ENCODE peak calls at places on chromosomes 12 and 14, in four cellular contexts. F, K, R and X are unnamed samples.

GRCh38 chr12:109934026-109934425 is 34.0 kb downstream of the TCHP start:
- DNase-seq in F (no peak), K (no peak), R (no peak), X (no peak)

GRCh38 chr12:110348431-110349059 is 55.0 kb downstream of the ANAPC7 start:
- DNase-seq in F (no peak), K (no peak), R (no peak), X (no peak)

GRCh38 chr14:104228716-104229620 is 90.6 kb downstream of the KIF26A start:
- DNase-seq in F (no peak), K (no peak), R (no peak), X (no peak)

GRCh38 chr12:107129315-107129930 is 36.1 kb upstream of the CRY1 start:
- DNase-seq in F (no peak), K (no peak), R (no peak), X (no peak)

GRCh38 chr12:128791395-128792322 is 32.1 kb downstream of the SLC15A4 start:
- DNase-seq in F (no peak), K (no peak), R (no peak), X (no peak)

GRCh38 chr14:28879571-28879970 is 113.0 kb downstream of the FOXG1 start:
- DNase-seq in F (no peak), K (no peak), R (no peak), X (no peak)

GRCh38 chr12:4269279-4269991 is 4.1 kb upstream of the CCND2 start:
- DNase-seq in F (peak), K (no peak), R (peak), X (peak)

GRCh38 chr12:2074792-2075191 is 22.0 kb downstream of the CACNA1C start:
- DNase-seq in F (no peak), K (no peak), R (no peak), X (no peak)

GRCh38 chr12:12909228-12909994 is 18.0 kb downstream of the GPRC5A start:
- DNase-seq in F (no peak), K (no peak), R (no peak), X (no peak)

GRCh38 chr12:108298761-108299275 is 40.3 kb downstream of the CMKLR1 start:
- DNase-seq in F (no peak), K (no peak), R (no peak), X (no peak)

GRCh38 chr12:122422769-122423257 is 344 bp upstream of the CLIP1 start:
- DNase-seq in F (no peak), K (no peak), R (peak), X (no peak)